ENCODE peak calls at places on chromosomes 7 and 10, in nine cellular contexts. C is NB4, X is endothelial cell of umbilical vein, Z is uterus, F is A549, T is body of pancreas, G is heart left ventricle, A is GM12891, Y is IMR-90. J is an unnamed sample.

GRCh38 chr10:92239185-92239599 is 51.7 kb downstream of the CPEB3 start:
- DNase-seq in A (no peak), Z (no peak), C (no peak), G (no peak), Y (no peak), X (no peak), F (no peak), T (no peak), J (no peak)

GRCh38 chr10:27771231-27771630 is 25.6 kb upstream of the MKX start:
- DNase-seq in A (no peak), G (no peak), F (no peak), T (no peak), X (no peak), Y (no peak), Z (no peak), C (peak; percentile 18), J (no peak)

GRCh38 chr7:79216236-79216635 is 237.2 kb downstream of the MAGI2 start:
- DNase-seq in G (peak; percentile 29), Z (no peak), C (no peak), Y (no peak), T (no peak), X (no peak), A (no peak), F (no peak), J (no peak)

GRCh38 chr7:1855396-1856160 is 185.5 kb downstream of the ELFN1 start:
- DNase-seq in A (no peak), X (no peak), F (no peak), C (no peak), Z (no peak), T (no peak), Y (no peak), G (no peak), J (no peak)

GRCh38 chr10:32877915-32878314 is 80.1 kb downstream of the ITGB1 start:
- DNase-seq in A (no peak), C (no peak), T (no peak), Z (no peak), X (no peak), G (no peak), Y (no peak), F (no peak), J (no peak)

GRCh38 chr7:122397381-122397780 is 92.8 kb upstream of the FEZF1 start:
- DNase-seq in A (no peak), G (no peak), C (no peak), T (no peak), Z (no peak), Y (no peak), X (no peak), F (no peak), J (no peak)

GRCh38 chr7:139029353-139029752 is 6.5 kb downstream of the ZC3HAV1L start:
- DNase-seq in G (no peak), C (no peak), F (no peak), T (no peak), X (no peak), Y (no peak), Z (no peak), A (no peak), J (no peak)

GRCh38 chr7:66921918-66922486 is 977 bp downstream of the TMEM248 start:
- DNase-seq in G (no peak), Z (no peak), X (peak; percentile 54), T (no peak), Y (no peak), A (no peak), C (peak; percentile 57), F (no peak), J (no peak)

GRCh38 chr10:13859979-13860619 is 273.3 kb downstream of the PRPF18 start:
- DNase-seq in X (peak; percentile 84), Y (no peak), A (no peak), T (no peak), G (no peak), F (no peak), C (no peak), Z (no peak), J (no peak)

GRCh38 chr7:105086850-105087249 is 72.8 kb downstream of the KMT2E start:
- DNase-seq in Y (no peak), F (no peak), A (no peak), C (no peak), Z (no peak), G (no peak), X (no peak), T (no peak), J (no peak)

GRCh38 chr7:39324134-39324760 is 242.0 kb upstream of the YAE1 start:
- DNase-seq in Z (no peak), A (no peak), T (no peak), Y (no peak), X (no peak), G (no peak), C (peak; percentile 15), F (no peak), J (no peak)

GRCh38 chr7:988426-988911 is 5.5 kb downstream of the CYP2W1 start:
- DNase-seq in X (no peak), A (no peak), T (no peak), C (no peak), Y (no peak), F (no peak), G (no peak), Z (no peak), J (peak; percentile 65)

GRCh38 chr10:125661942-125662515 is 20.9 kb downstream of the TEX36 start:
- DNase-seq in A (no peak), X (no peak), Y (peak; percentile 55), Z (no peak), T (no peak), G (no peak), C (no peak), F (no peak), J (peak; percentile 43)

GRCh38 chr10:119686465-119687191 is 35.4 kb downstream of the BAG3 start:
- DNase-seq in F (peak; percentile 81), A (peak; percentile 64), Z (peak; percentile 80), X (peak; percentile 94), G (peak; percentile 75), Y (peak; percentile 89), T (peak; percentile 71), C (peak; percentile 84), J (peak; percentile 69)

GRCh38 chr7:156386097-156386496 is 254.5 kb upstream of the RNF32 start:
- DNase-seq in G (no peak), Z (no peak), Y (no peak), X (no peak), T (no peak), A (no peak), F (no peak), C (peak; percentile 29), J (no peak)

GRCh38 chr10:63603709-63604445 is 82.7 kb downstream of the REEP3 start:
- DNase-seq in T (no peak), A (no peak), X (peak; percentile 37), Z (no peak), G (no peak), Y (peak; percentile 94), C (no peak), F (no peak), J (no peak)

GRCh38 chr10:59976909-59977308 is 70.6 kb upstream of the CCDC6 start:
- DNase-seq in G (no peak), Y (no peak), F (no peak), A (no peak), C (no peak), T (no peak), X (no peak), Z (no peak), J (no peak)

GRCh38 chr10:4399571-4399970 is 426.4 kb upstream of the AKR1E2 start:
- DNase-seq in T (no peak), Y (peak; percentile 44), G (no peak), X (peak; percentile 21), F (no peak), Z (no peak), A (no peak), C (no peak), J (no peak)

GRCh38 chr7:985915-986741 is 3.1 kb downstream of the CYP2W1 start:
- DNase-seq in F (no peak), Z (no peak), C (peak; percentile 64), X (peak; percentile 28), Y (peak; percentile 49), T (peak; percentile 54), G (no peak), A (no peak), J (peak; percentile 92)

GRCh38 chr10:17227367-17228080 is 517 bp upstream of the VIM start:
- DNase-seq in G (no peak), C (peak; percentile 42), X (peak; percentile 67), Y (peak; percentile 39), Z (no peak), A (no peak), T (no peak), F (no peak), J (no peak)

GRCh38 chr10:17228081-17229015 is at the start of gene VIM:
- DNase-seq in Y (peak; percentile 96), A (no peak), C (peak; percentile 95), F (peak; percentile 87), Z (peak; percentile 92), G (peak; percentile 93), T (peak; percentile 75), X (peak; percentile 97), J (peak; percentile 70)

GRCh38 chr10:17229016-17229716 is 1.1 kb downstream of the VIM start:
- DNase-seq in C (peak; percentile 84), G (peak; percentile 94), X (peak; percentile 90), F (peak; percentile 85), Z (peak; percentile 93), A (no peak), T (peak; percentile 67), Y (peak; percentile 89), J (peak; percentile 59)

GRCh38 chr10:17229967-17230682 is 2.1 kb downstream of the VIM start:
- DNase-seq in A (no peak), C (peak; percentile 89), T (peak; percentile 88), X (peak; percentile 67), Y (peak; percentile 55), F (peak; percentile 51), G (peak; percentile 85), Z (peak; percentile 81), J (no peak)

GRCh38 chr10:17229717-17229966 is 1.6 kb downstream of the VIM start:
- DNase-seq in Y (no peak), X (no peak), T (no peak), F (no peak), A (no peak), C (no peak), Z (no peak), G (no peak), J (no peak)
- TF ChIP-seq POLR2A in Y (no peak), X (no peak), T (no peak), F (no peak), A (no peak), C (no peak), Z (no peak), G (no peak), J (no peak)

GRCh38 chr7:120857558-120858298 is at the start of gene TSPAN12:
- DNase-seq in T (peak; percentile 86), Z (peak; percentile 69), Y (peak; percentile 54), A (peak; percentile 77), G (peak; percentile 94), C (peak; percentile 69), F (peak; percentile 66), X (peak; percentile 93), J (peak; percentile 72)
- TF ChIP-seq POLR2A in T (peak; percentile 80), Z (no peak), Y (no peak), A (no peak), G (no peak), C (no peak), F (no peak), X (peak; percentile 31), J (no peak)

GRCh38 chr10:110511734-110512449 is 14.2 kb downstream of the DUSP5 start:
- DNase-seq in T (no peak), F (no peak), A (no peak), X (peak; percentile 85), G (no peak), Y (no peak), Z (no peak), C (no peak), J (no peak)
- TF ChIP-seq POLR2A in T (no peak), F (no peak), A (peak; percentile 57), X (no peak), G (no peak), Y (no peak), Z (no peak), C (no peak), J (no peak)

GRCh38 chr10:70233109-70233938 is at the start of gene PPA1:
- DNase-seq in F (peak; percentile 97), T (peak; percentile 98), C (peak; percentile 98), G (peak; percentile 99), A (peak; percentile 100), X (peak; percentile 96), Z (peak; percentile 99), Y (peak; percentile 91), J (peak; percentile 100)
- TF ChIP-seq POLR2A in F (peak; percentile 80), T (peak; percentile 93), C (peak; percentile 93), G (peak; percentile 94), A (peak; percentile 88), X (peak; percentile 95), Z (peak; percentile 90), Y (peak; percentile 72), J (peak; percentile 96)

J was measured in H54.